ENCODE peak calls at places on chromosomes 5 and 9, in seven cellular contexts. T is amniotic epithelial cell; R is ACHN; Z is OCI-LY7; E is activated T-cell treated with anti-CD3 and anti-CD28 coated beads for 1 hour; M is renal cortical epithelial cell; B is stimulated activated CD4-positive, alpha-beta T cell treated with anti-CD3 and anti-CD28 coated beads, Interleukin-1b, Interleukin-23, amount 100 ng/mL, for 48 hours. Q is an unnamed sample.

GRCh38 chr5:132800545-132800944 is 12.6 kb upstream of the SOWAHA start:
- DNase-seq in R (no peak), B (no peak), T (no peak), Z (no peak), M (no peak), E (no peak), Q (no peak)

GRCh38 chr9:83980395-83981125 is at the start of gene RMI1:
- DNase-seq in R (peak; percentile 97), E (peak; percentile 100), Z (peak; percentile 99), B (peak; percentile 99), M (peak; percentile 88), T (peak; percentile 94), Q (peak; percentile 99)

GRCh38 chr9:129887210-129888084 is 52.2 kb downstream of the USP20 start:
- DNase-seq in E (no peak), R (no peak), T (peak; percentile 64), Z (peak; percentile 49), M (no peak), B (peak; percentile 80), Q (no peak)

GRCh38 chr5:52706775-52707174 is 80.9 kb upstream of the ITGA1 start:
- DNase-seq in B (no peak), M (no peak), R (no peak), T (no peak), Z (no peak), E (no peak), Q (no peak)

GRCh38 chr9:17699615-17700315 is 120.9 kb downstream of the SH3GL2 start:
- DNase-seq in M (no peak), R (no peak), E (no peak), T (no peak), B (no peak), Z (no peak), Q (no peak)

GRCh38 chr9:131113655-131114563 is 11.5 kb upstream of the NUP214 start:
- DNase-seq in B (no peak), M (peak; percentile 42), E (no peak), T (no peak), R (no peak), Z (no peak), Q (no peak)

GRCh38 chr9:89794918-89795317 is 190.1 kb downstream of the GADD45G start:
- DNase-seq in M (no peak), Z (no peak), T (no peak), E (no peak), R (no peak), B (no peak), Q (no peak)

GRCh38 chr5:39452846-39453245 is 28.1 kb upstream of the DAB2 start:
- DNase-seq in T (peak; percentile 83), M (peak; percentile 83), R (no peak), E (no peak), Z (no peak), B (no peak), Q (no peak)

GRCh38 chr5:90480699-90481098 is 6.0 kb downstream of the POLR3G start:
- DNase-seq in B (no peak), T (no peak), R (no peak), M (no peak), Z (no peak), E (no peak), Q (no peak)

GRCh38 chr5:133229931-133230664 is 178.3 kb downstream of the HSPA4 start:
- DNase-seq in B (no peak), T (no peak), M (peak; percentile 29), E (no peak), R (no peak), Z (no peak), Q (no peak)

GRCh38 chr5:6772886-6773285 is 59.7 kb downstream of the TENT4A start:
- DNase-seq in Z (no peak), B (no peak), M (no peak), R (no peak), E (no peak), T (no peak), Q (peak; percentile 26)

GRCh38 chr9:129962889-129963703 is 79.9 kb downstream of the FNBP1 start:
- DNase-seq in B (peak; percentile 78), Z (peak; percentile 79), E (peak; percentile 55), T (peak; percentile 27), R (no peak), M (peak; percentile 56), Q (no peak)

GRCh38 chr5:57280811-57281301 is 107.0 kb downstream of the GPBP1 start:
- DNase-seq in E (no peak), B (no peak), T (peak; percentile 12), R (no peak), Z (no peak), M (no peak), Q (no peak)

GRCh38 chr9:4939118-4939561 is 45.9 kb upstream of the JAK2 start:
- DNase-seq in Z (peak; percentile 67), T (no peak), M (no peak), R (no peak), E (no peak), B (no peak), Q (no peak)

GRCh38 chr9:105405514-105406131 is 42.2 kb upstream of the FSD1L start:
- DNase-seq in Z (peak; percentile 71), E (no peak), M (peak; percentile 57), R (peak; percentile 4), B (peak; percentile 64), T (peak; percentile 51), Q (no peak)

GRCh38 chr5:158951951-158952545 is 147.7 kb downstream of the EBF1 start:
- DNase-seq in M (no peak), R (no peak), E (no peak), Z (no peak), B (no peak), T (no peak), Q (peak; percentile 25)

GRCh38 chr9:123338710-123339665 is 17.0 kb upstream of the CRB2 start:
- DNase-seq in Z (peak; percentile 89), R (no peak), T (peak; percentile 78), E (peak; percentile 33), B (peak; percentile 83), M (no peak), Q (no peak)

GRCh38 chr5:68751651-68752050 is 342.2 kb upstream of the SLC30A5 start:
- DNase-seq in T (no peak), E (no peak), R (no peak), M (no peak), B (no peak), Z (no peak), Q (no peak)

GRCh38 chr5:173888473-173889135 is 455 bp downstream of the CPEB4 start:
- DNase-seq in Z (no peak), B (no peak), R (no peak), M (no peak), E (no peak), T (no peak), Q (peak; percentile 31)

GRCh38 chr5:6910950-6911349 is 197.7 kb downstream of the TENT4A start:
- DNase-seq in M (no peak), E (no peak), T (no peak), B (no peak), R (no peak), Z (no peak), Q (no peak)

GRCh38 chr9:114606597-114607207 is 4.4 kb upstream of the TMEM268 start:
- DNase-seq in Z (no peak), T (peak; percentile 97), E (no peak), R (no peak), M (peak; percentile 87), B (no peak), Q (no peak)

GRCh38 chr5:174065528-174066189 is 20.2 kb downstream of the NSG2 start:
- DNase-seq in R (no peak), B (no peak), T (no peak), M (no peak), Z (no peak), E (no peak), Q (peak; percentile 5)

GRCh38 chr9:71604197-71605063 is 163.9 kb downstream of the CEMIP2 start:
- DNase-seq in E (peak; percentile 82), B (peak; percentile 74), M (peak; percentile 50), Z (peak; percentile 69), T (peak; percentile 69), R (peak; percentile 53), Q (peak; percentile 25)

GRCh38 chr5:80043187-80043586 is 8.0 kb downstream of the THBS4 start:
- DNase-seq in E (no peak), T (no peak), B (no peak), R (no peak), Z (no peak), M (no peak), Q (no peak)

GRCh38 chr9:77605449-77606220 is 42.5 kb downstream of the GNA14 start:
- DNase-seq in Z (no peak), M (no peak), T (no peak), B (no peak), R (no peak), E (no peak), Q (no peak)